ENCODE peak calls at places on chromosomes 3 and 15, in eight cellular contexts. S is Panc1, U is HepG2, P is GM12878, W is HCT116, X is upper lobe of left lung, F is GM23338, A is K562. Q is an unnamed sample.
A peak's percentile ranks its signal among the peaks of the same experiment; 100 is the strongest.

GRCh38 chr15:36883705-36884355 is 216.5 kb downstream of the MEIS2 start:
- ATAC-seq in F (peak; percentile 49), A (peak; percentile 96), W (peak; percentile 99), U (peak; percentile 93), S (peak; percentile 91), P (peak; percentile 93), X (peak; percentile 84), Q (peak; percentile 84)

GRCh38 chr3:49665822-49666519 is 8.2 kb upstream of the APEH start:
- ATAC-seq in F (no peak), S (no peak), W (peak; percentile 41), P (peak; percentile 47), X (peak; percentile 21), A (peak; percentile 43), U (peak; percentile 72), Q (no peak)

GRCh38 chr3:111801697-111802655 is 57.1 kb upstream of the PHLDB2 start:
- ATAC-seq in W (peak; percentile 51), A (no peak), P (no peak), S (no peak), F (no peak), U (no peak), X (peak; percentile 71), Q (peak; percentile 68)

GRCh38 chr3:18752273-18752934 is 327.3 kb upstream of the SATB1 start:
- ATAC-seq in S (no peak), U (no peak), X (no peak), A (no peak), W (no peak), F (no peak), P (no peak), Q (no peak)

GRCh38 chr3:112167758-112168157 is 34.7 kb upstream of the GCSAM start:
- ATAC-seq in X (no peak), F (no peak), U (no peak), A (no peak), P (peak; percentile 97), S (no peak), W (no peak), Q (no peak)

GRCh38 chr3:191376742-191377141 is 46.4 kb upstream of the UTS2B start:
- ATAC-seq in A (peak; percentile 35), U (no peak), S (peak; percentile 94), P (no peak), W (no peak), X (no peak), F (no peak), Q (no peak)

GRCh38 chr15:96358795-96359190 is 28.3 kb downstream of the NR2F2 start:
- ATAC-seq in F (no peak), X (no peak), A (no peak), U (no peak), S (no peak), W (no peak), P (peak; percentile 3), Q (no peak)

GRCh38 chr3:14371573-14372474 is 30.6 kb upstream of the SLC6A6 start:
- ATAC-seq in W (peak; percentile 77), A (peak; percentile 94), F (no peak), U (peak; percentile 41), P (peak; percentile 76), X (peak; percentile 86), S (peak; percentile 78), Q (peak; percentile 58)

GRCh38 chr3:114318295-114318694 is 24.5 kb downstream of the TIGIT start:
- ATAC-seq in W (no peak), X (no peak), U (no peak), A (no peak), P (no peak), S (no peak), F (peak; percentile 80), Q (no peak)

GRCh38 chr3:4704552-4704951 is 211.4 kb downstream of the ITPR1 start:
- ATAC-seq in F (no peak), P (no peak), S (no peak), W (no peak), U (no peak), A (no peak), X (no peak), Q (no peak)

GRCh38 chr3:131004603-131005002 is 22.0 kb downstream of the ASTE1 start:
- ATAC-seq in F (no peak), U (no peak), W (no peak), S (no peak), A (no peak), P (no peak), X (no peak), Q (no peak)

GRCh38 chr3:64935995-64936394 is 248.2 kb upstream of the ADAMTS9 start:
- ATAC-seq in W (no peak), A (no peak), X (no peak), S (no peak), U (no peak), P (no peak), F (no peak), Q (no peak)

GRCh38 chr15:81442454-81442853 is 68.4 kb upstream of the TMC3 start:
- ATAC-seq in A (no peak), S (no peak), U (no peak), W (no peak), P (no peak), X (no peak), F (no peak), Q (no peak)

GRCh38 chr3:10676905-10677304 is 139.1 kb upstream of the SLC6A11 start:
- ATAC-seq in A (no peak), X (no peak), F (no peak), U (no peak), P (no peak), W (no peak), S (no peak), Q (no peak)

GRCh38 chr3:99867594-99868437 is 50.2 kb downstream of the CMSS1 start:
- ATAC-seq in S (no peak), F (peak; percentile 91), A (no peak), P (peak; percentile 38), X (no peak), U (no peak), W (no peak), Q (no peak)

GRCh38 chr15:57321973-57322601 is 54.2 kb upstream of the CGNL1 start:
- ATAC-seq in P (no peak), A (peak; percentile 73), S (no peak), W (no peak), U (no peak), F (peak; percentile 10), X (no peak), Q (no peak)

GRCh38 chr3:60514866-60515265 is 736.4 kb downstream of the FHIT start:
- ATAC-seq in U (no peak), S (no peak), A (peak; percentile 76), W (no peak), X (no peak), F (no peak), P (no peak), Q (peak; percentile 25)

GRCh38 chr3:69890094-69890493 is 109.4 kb upstream of the SAMMSON start:
- ATAC-seq in S (no peak), F (no peak), W (no peak), U (no peak), X (no peak), P (no peak), A (no peak), Q (no peak)

GRCh38 chr15:52102468-52102867 is 10.1 kb downstream of the BCL2L10 start:
- ATAC-seq in U (no peak), A (no peak), F (no peak), X (no peak), P (peak; percentile 3), S (no peak), W (no peak), Q (no peak)

GRCh38 chr15:59687831-59688230 is 1.3 kb downstream of the BNIP2 start:
- ATAC-seq in P (peak; percentile 41), F (no peak), X (no peak), A (peak; percentile 16), S (no peak), W (no peak), U (no peak), Q (no peak)

GRCh38 chr3:35659808-35660207 is 20.5 kb downstream of the ARPP21 start:
- ATAC-seq in F (peak; percentile 44), W (no peak), X (no peak), S (no peak), A (no peak), P (peak; percentile 60), U (peak; percentile 57), Q (no peak)

GRCh38 chr15:64589435-64590084 is 129.2 kb downstream of the ZNF609 start:
- ATAC-seq in W (no peak), A (no peak), P (no peak), X (no peak), F (no peak), U (no peak), S (no peak), Q (no peak)
- H3K27ac ChIP-seq in W (no peak overlapping the region), A (no peak overlapping the region), P (no peak overlapping the region), X (no peak overlapping the region), F (no peak overlapping the region), U (no peak overlapping the region), S (no peak overlapping the region), Q (no peak overlapping the region)

GRCh38 chr15:39336926-39337325 is 244.0 kb upstream of the THBS1 start:
- ATAC-seq in S (no peak), F (no peak), A (no peak), W (no peak), X (no peak), U (no peak), P (no peak), Q (no peak)
- TF ChIP-seq POLR2AphosphoS5 in S (no peak), F (no peak), A (no peak), W (no peak), X (no peak), U (no peak), P (no peak), Q (no peak)

GRCh38 chr15:40043927-40044716 is 5.1 kb upstream of the SRP14 start:
- ATAC-seq in F (no peak), W (no peak), X (no peak), S (peak; percentile 31), U (peak; percentile 1), A (no peak), P (no peak), Q (no peak)

GRCh38 chr15:40042791-40043320 is 3.9 kb upstream of the SRP14 start:
- ATAC-seq in X (no peak), A (no peak), P (no peak), S (no peak), U (no peak), F (no peak), W (no peak), Q (no peak)

GRCh38 chr15:40045572-40046217 is 6.7 kb upstream of the SRP14 start:
- ATAC-seq in A (peak; percentile 5), F (peak; percentile 60), W (peak; percentile 31), P (peak; percentile 39), X (no peak), U (peak; percentile 2), S (peak; percentile 40), Q (peak; percentile 5)

GRCh38 chr15:40046721-40047412 is 7.9 kb upstream of the SRP14 start:
- ATAC-seq in X (no peak), P (peak; percentile 6), S (no peak), W (no peak), U (no peak), A (no peak), F (no peak), Q (no peak)

GRCh38 chr15:40044717-40045571 is 6.0 kb upstream of the SRP14 start:
- ATAC-seq in U (peak; percentile 88), F (peak; percentile 98), S (peak; percentile 98), X (peak; percentile 94), W (peak; percentile 100), A (peak; percentile 99), P (peak; percentile 86), Q (peak; percentile 95)
- H3K27ac ChIP-seq in U (peak overlapping the region; percentile 15), F (no peak overlapping the region), S (peak overlapping the region; percentile 53), X (peak overlapping the region; percentile 13), W (no peak overlapping the region), A (peak overlapping the region; percentile 32), P (peak overlapping the region; percentile 92), Q (peak overlapping the region; percentile 56)

DNA sequence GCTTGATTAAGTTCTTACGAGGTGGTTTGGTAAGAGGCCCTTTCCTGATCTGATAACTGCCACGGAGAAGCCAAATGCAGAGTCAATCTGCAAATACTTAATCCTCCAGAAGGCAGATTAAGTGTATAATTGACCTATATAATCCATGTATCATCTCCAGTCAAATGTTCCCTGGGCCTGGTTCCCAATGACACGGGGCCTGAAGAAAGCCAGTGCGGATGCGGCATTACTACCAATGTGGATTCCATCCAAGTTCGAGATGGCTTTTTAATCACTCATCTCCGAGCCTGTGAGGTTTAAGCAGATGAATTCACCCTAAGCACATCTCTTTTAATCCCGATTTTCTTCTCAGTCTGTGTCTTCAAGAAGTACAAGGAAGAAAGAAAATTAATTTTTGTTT is 60.0 kb upstream of the FEZF2 start:
- ATAC-seq in A (no peak), S (no peak), P (no peak), W (no peak), U (no peak), F (no peak), X (no peak), Q (no peak)
- TF ChIP-seq POLR2AphosphoS5 in A (no peak), S (no peak), P (no peak), W (no peak), U (no peak), F (no peak), X (no peak), Q (no peak)